ENCODE peak calls at places on chromosomes 4 and X, in four cellular contexts. F, R, G and B are unnamed samples.
A peak's percentile ranks its signal among the peaks of the same experiment; 100 is the strongest.

GRCh38 chrX:858542-859078 is 228.0 kb downstream of the SHOX start:
- DNase-seq in F (no peak), R (no peak), G (no peak), B (no peak)

GRCh38 chr4:48226199-48226598 is 43.4 kb downstream of the TEC start:
- DNase-seq in F (no peak), R (no peak), G (no peak), B (no peak)

GRCh38 chr4:172411180-172411579 is 598.0 kb downstream of the GALNTL6 start:
- DNase-seq in F (no peak), R (no peak), G (no peak), B (no peak)

GRCh38 chrX:134459683-134460004 is 321 bp upstream of the HPRT1 start:
- DNase-seq in F (no peak), R (no peak), G (no peak), B (no peak)

GRCh38 chr4:7276538-7276937 is 84.2 kb downstream of the SORCS2 start:
- DNase-seq in F (peak; percentile 28), R (no peak), G (no peak), B (no peak)

GRCh38 chrX:119237526-119238035 is 1.5 kb downstream of the PGRMC1 start:
- DNase-seq in F (no peak), R (peak; percentile 40), G (no peak), B (no peak)

GRCh38 chrX:19658030-19658429 is 142.7 kb upstream of the MAP3K15 start:
- DNase-seq in F (no peak), R (no peak), G (no peak), B (no peak)

GRCh38 chrX:115624916-115625315 is 63.9 kb downstream of the PLS3 start:
- DNase-seq in F (no peak), R (no peak), G (no peak), B (no peak)

GRCh38 chr4:55947912-55948725 is 626 bp upstream of the CEP135 start:
- DNase-seq in F (no peak), R (no peak), G (peak; percentile 12), B (no peak)

GRCh38 chr4:184745747-184746531 is 12.0 kb upstream of the CENPU start:
- DNase-seq in F (peak; percentile 83), R (peak; percentile 55), G (peak; percentile 42), B (no peak)

GRCh38 chr4:3665360-3665891 is 100.8 kb upstream of the ADRA2C start:
- DNase-seq in F (no peak), R (no peak), G (no peak), B (no peak)

GRCh38 chrX:150416469-150416868 is 53.4 kb downstream of the MAMLD1 start:
- DNase-seq in F (no peak), R (no peak), G (no peak), B (no peak)

GRCh38 chr4:6272863-6273660 is 3.4 kb downstream of the WFS1 start:
- DNase-seq in F (peak; percentile 31), R (no peak), G (no peak), B (no peak)

GRCh38 chrX:13022926-13023325 is 21.5 kb downstream of the FAM9C start:
- DNase-seq in F (no peak), R (no peak), G (no peak), B (no peak)

GRCh38 chr4:38753021-38753806 is 29.6 kb downstream of the TLR10 start:
- DNase-seq in F (peak; percentile 88), R (peak; percentile 47), G (no peak), B (no peak)

GRCh38 chr4:71195932-71196331 is 142.9 kb upstream of the SLC4A4 start:
- DNase-seq in F (no peak), R (no peak), G (no peak), B (no peak)

GRCh38 chr4:131091896-131092295 is 1995.9 kb downstream of the C4orf33 start:
- DNase-seq in F (no peak), R (peak; percentile 9), G (no peak), B (no peak)

GRCh38 chr4:183444953-183445543 is 612 bp downstream of the CDKN2AIP start:
- DNase-seq in F (peak; percentile 27), R (no peak), G (no peak), B (no peak)

GRCh38 chrX:19350831-19351447 is 7.2 kb downstream of the PDHA1 start:
- DNase-seq in F (no peak), R (no peak), G (no peak), B (no peak)

GRCh38 chrX:45845142-45845541 is 644.5 kb upstream of the DIPK2B start:
- DNase-seq in F (no peak), R (no peak), G (no peak), B (no peak)

GRCh38 chr4:142324572-142324971 is 521.5 kb downstream of the INPP4B start:
- DNase-seq in F (no peak), R (no peak), G (no peak), B (no peak)

GRCh38 chrX:75038925-75039324 is 113.7 kb upstream of the NEXMIF start:
- DNase-seq in F (no peak), R (peak; percentile 2), G (no peak), B (no peak)